ENCODE peak calls at places on chromosomes 13 and 19, in five cellular contexts. G is H1, L is IMR-90, R is ovary, J is body of pancreas. W is an unnamed sample.

GRCh38 chr19:5142725-5143097 is 173.8 kb downstream of the KDM4B start:
- DNase-seq in G (no peak), L (no peak), R (no peak), J (no peak), W (peak)

GRCh38 chr19:10962863-10963262 is 2.0 kb downstream of the SMARCA4 start:
- DNase-seq in G (no peak), L (no peak), R (no peak), J (no peak), W (no peak)

GRCh38 chr19:55812449-55812848 is 19.4 kb downstream of the NLRP11 start:
- DNase-seq in G (no peak), L (no peak), R (no peak), J (no peak), W (no peak)

GRCh38 chr13:26425439-26426358 is 131.8 kb upstream of the WASF3 start:
- DNase-seq in G (no peak), L (peak), R (no peak), J (no peak), W (no peak)

GRCh38 chr13:109165417-109165904 is 536.0 kb downstream of the MYO16 start:
- DNase-seq in G (no peak), L (no peak), R (no peak), J (no peak), W (no peak)

GRCh38 chr13:110509478-110509926 is 52.0 kb downstream of the RAB20 start:
- DNase-seq in G (no peak), L (peak), R (no peak), J (no peak), W (no peak)

GRCh38 chr19:1942078-1942933 is 1.3 kb downstream of the CSNK1G2 start:
- DNase-seq in G (peak), L (peak), R (peak), J (peak), W (peak)

GRCh38 chr13:60398949-60399589 is 2.0 kb downstream of the TDRD3 start:
- DNase-seq in G (no peak), L (peak), R (no peak), J (no peak), W (no peak)

GRCh38 chr13:73162912-73163911 is 104.4 kb downstream of the KLF5 start:
- DNase-seq in G (no peak), L (no peak), R (no peak), J (no peak), W (no peak)

GRCh38 chr19:57935731-57936130 is 529 bp upstream of the ZNF418 start:
- DNase-seq in G (no peak), L (no peak), R (no peak), J (no peak), W (no peak)

GRCh38 chr13:32150794-32151193 is 119.2 kb downstream of the FRY start:
- DNase-seq in G (no peak), L (peak), R (peak), J (peak), W (no peak)

GRCh38 chr13:31161583-31162150 is at the start of gene HSPH1:
- DNase-seq in G (no peak), L (peak), R (peak), J (peak), W (peak)

GRCh38 chr13:111429064-111429558 is 108.7 kb downstream of the TEX29 start:
- DNase-seq in G (peak), L (peak), R (no peak), J (peak), W (no peak)

GRCh38 chr13:112734696-112735547 is 45.1 kb downstream of the ATP11A start:
- DNase-seq in G (no peak), L (peak), R (no peak), J (no peak), W (peak)

GRCh38 chr13:49996166-49996915 is 501 bp upstream of the TRIM13 start:
- DNase-seq in G (peak), L (peak), R (peak), J (peak), W (peak)

GRCh38 chr13:111036665-111037064 is 78.4 kb upstream of the ARHGEF7 start:
- DNase-seq in G (no peak), L (no peak), R (no peak), J (no peak), W (no peak)

GRCh38 chr19:51810228-51810627 is 15.3 kb downstream of the FPR3 start:
- DNase-seq in G (no peak), L (no peak), R (no peak), J (no peak), W (no peak)

GRCh38 chr19:38875656-38876345 is 2.3 kb downstream of the RINL start:
- DNase-seq in G (no peak), L (no peak), R (no peak), J (no peak), W (no peak)

GRCh38 chr19:38878575-38879399 is 712 bp upstream of the RINL start:
- DNase-seq in G (no peak), L (no peak), R (no peak), J (no peak), W (peak)

GRCh38 chr19:38879400-38879751 is 1.3 kb upstream of the RINL start:
- DNase-seq in G (no peak), L (no peak), R (no peak), J (no peak), W (peak)

GRCh38 chr19:38880076-38880881 is 2.2 kb upstream of the RINL start:
- DNase-seq in G (no peak), L (no peak), R (no peak), J (no peak), W (peak)

DNA sequence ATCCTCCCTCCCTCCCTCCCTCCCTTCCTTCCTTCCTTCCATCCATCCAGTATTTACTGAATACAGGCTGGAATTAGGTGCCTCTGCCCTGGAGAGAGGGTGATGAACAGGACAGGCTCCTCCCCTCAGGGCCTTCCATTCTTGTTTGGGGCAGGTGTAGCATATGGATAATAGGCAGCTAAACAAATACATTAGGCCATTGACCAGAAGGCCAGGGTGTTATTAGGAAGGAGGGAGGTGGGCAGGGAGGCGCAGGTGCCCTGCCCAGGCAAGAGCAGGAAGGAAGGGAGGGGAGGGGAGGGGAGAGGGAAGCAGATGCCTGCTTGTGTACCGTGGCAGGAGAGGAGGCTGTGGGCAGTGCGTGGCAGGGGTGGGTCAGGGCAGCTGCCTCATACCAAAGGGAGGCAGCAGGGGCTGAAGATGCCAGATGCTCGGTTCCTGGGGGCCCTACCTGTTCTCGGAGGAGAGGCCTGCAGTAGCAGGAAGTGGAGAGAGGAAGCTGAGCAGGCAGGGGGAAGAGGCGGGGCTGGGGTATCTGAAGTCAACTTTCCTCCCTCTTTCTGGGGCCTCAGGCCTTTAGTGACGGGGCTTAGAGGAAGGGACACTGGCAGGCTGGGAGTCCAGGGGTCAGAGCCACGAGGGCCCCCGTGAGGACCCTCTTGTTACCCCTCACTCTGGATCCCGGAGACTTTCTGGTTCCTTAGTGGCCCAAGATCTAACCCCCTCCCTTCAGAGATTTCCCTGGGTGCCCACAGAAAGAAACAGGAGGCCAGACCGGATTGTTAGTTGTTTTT is at the start of gene RINL:
- DNase-seq in G (no peak), L (no peak), R (no peak), J (no peak), W (peak)
- TF ChIP-seq POLR2A in G (no peak), L (no peak), R (no peak), J (no peak), W (no peak)

GRCh38 chr19:7336321-7336973 is 12.3 kb upstream of the ARHGEF18 start:
- DNase-seq in G (no peak), L (no peak), R (peak), J (no peak), W (peak)
- H3K4me3 ChIP-seq in G (no peak), L (no peak), R (no peak), J (no peak), W (no peak)

DNA sequence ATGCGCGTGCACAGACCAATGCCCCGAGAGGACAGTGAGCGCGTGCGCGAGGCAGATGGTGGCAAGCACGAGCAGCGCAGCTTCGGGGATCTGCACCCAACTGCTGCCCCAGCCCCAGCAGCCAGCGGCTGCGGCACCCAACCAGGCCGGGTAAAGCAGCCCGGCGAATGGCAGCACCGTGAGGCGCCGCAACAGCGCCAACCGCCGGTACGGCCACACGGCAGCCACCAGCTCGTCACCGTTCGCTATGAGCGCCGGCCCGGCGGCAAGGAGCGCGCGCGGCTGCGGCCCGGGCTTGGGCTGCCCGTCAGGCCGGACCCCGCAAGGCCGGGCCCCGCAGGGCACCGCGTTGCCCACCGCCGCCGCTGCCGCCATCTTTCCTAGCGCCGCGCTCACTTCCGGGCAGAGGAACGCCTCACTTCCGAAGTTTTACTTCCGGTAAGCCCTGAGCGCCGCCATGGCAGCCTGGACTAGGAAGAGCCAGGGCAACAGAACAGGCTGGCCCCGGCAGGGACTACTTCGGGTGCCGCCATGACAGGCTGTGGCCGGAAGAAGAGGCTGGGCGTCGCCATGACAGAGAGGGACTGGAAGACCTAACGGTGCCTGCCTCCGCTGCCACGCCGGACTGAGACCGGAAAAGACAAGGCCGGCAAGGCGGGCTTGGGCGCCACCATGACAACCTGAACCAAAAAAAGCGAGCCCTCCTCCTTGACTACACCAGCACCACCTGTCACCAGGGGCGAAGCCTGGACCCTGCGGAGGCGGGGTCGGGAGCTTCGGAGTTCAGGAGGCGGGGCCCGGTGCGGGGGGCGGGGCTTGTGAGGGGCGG is at the start of gene ATP13A1:
- DNase-seq in G (peak), L (peak), R (peak), J (peak), W (peak)
- TF ChIP-seq CTCF in G (peak), L (no peak), R (no peak), J (peak), W (no peak)

GRCh38 chr13:23570099-23570926 is at the start of gene TNFRSF19:
- DNase-seq in G (no peak), L (peak), R (no peak), J (peak), W (no peak)

GRCh38 chr13:23570931-23571330 is 719 bp downstream of the TNFRSF19 start:
- DNase-seq in G (no peak), L (peak), R (no peak), J (no peak), W (no peak)

GRCh38 chr13:23563085-23563484 is 7.1 kb upstream of the TNFRSF19 start:
- DNase-seq in G (no peak), L (no peak), R (no peak), J (no peak), W (no peak)

GRCh38 chr13:23572836-23573235 is 2.6 kb downstream of the TNFRSF19 start:
- DNase-seq in G (no peak), L (no peak), R (no peak), J (no peak), W (no peak)

DNA sequence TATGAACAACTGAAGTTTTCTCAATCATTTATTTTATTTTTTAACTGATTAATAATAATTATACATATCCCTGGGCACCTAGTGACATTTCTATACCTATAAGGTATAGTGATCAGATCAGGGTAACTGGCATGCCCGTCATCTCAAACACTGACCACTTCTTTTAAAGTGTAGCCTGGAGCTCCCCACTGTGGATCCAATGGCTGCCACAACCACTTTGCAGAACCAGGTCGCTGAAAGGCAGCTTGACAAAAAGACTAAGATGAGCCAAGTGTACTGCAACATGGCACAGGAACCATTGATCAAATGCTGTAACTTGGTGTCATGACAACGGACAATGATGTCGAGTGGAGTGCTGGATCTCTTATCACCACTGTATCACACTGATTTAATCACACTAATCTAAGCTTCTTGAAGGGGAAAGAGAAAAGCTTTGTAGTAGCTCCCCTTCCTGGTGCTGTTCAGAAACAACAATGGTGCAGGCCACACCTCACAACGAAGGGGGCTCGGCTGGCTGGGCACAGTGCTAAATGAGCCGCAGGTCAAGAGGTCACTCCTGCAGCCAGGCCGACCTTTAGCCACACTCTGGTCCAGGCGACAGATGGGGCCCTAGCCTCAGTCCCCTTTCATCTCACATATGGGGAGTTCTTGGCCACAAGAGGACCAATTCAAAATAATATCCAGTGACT is 2.3 kb upstream of the TNFRSF19 start:
- DNase-seq in G (no peak), L (no peak), R (no peak), J (no peak), W (no peak)
- TF ChIP-seq POLR2A in G (no peak), L (no peak), R (no peak), J (no peak), W (no peak)

W was measured in spleen.